ENCODE peak calls at places on chromosomes 13 and 19, in eight cellular contexts. P is GM12892, E is H54, I is ovary, W is suprapubic skin, N is sigmoid colon, U is uterus, G is adrenal gland. H is an unnamed sample.

GRCh38 chr19:33603377-33603776 is 18.4 kb upstream of the CHST8 start:
- DNase-seq in N (no peak), G (no peak), E (no peak), W (no peak), P (no peak), I (no peak), U (no peak), H (no peak)

GRCh38 chr13:39577833-39578232 is 25.2 kb downstream of the LHFPL6 start:
- DNase-seq in G (peak; percentile 5), I (no peak), U (no peak), W (no peak), P (no peak), E (no peak), N (no peak), H (no peak)

GRCh38 chr19:55080121-55080914 is 4.6 kb downstream of the EPS8L1 start:
- DNase-seq in I (peak; percentile 60), U (peak; percentile 44), P (no peak), W (no peak), E (peak; percentile 96), N (no peak), G (peak; percentile 54), H (no peak)

GRCh38 chr13:109329175-109329574 is 457.2 kb downstream of the IRS2 start:
- DNase-seq in E (no peak), G (no peak), P (no peak), W (no peak), N (no peak), U (no peak), I (no peak), H (no peak)

GRCh38 chr19:32581704-32582164 is 744 bp downstream of the PDCD5 start:
- DNase-seq in N (no peak), P (no peak), W (no peak), I (no peak), U (no peak), E (peak; percentile 30), G (peak; percentile 38), H (no peak)

GRCh38 chr13:44013666-44014291 is 134.1 kb downstream of the LACC1 start:
- DNase-seq in N (no peak), P (no peak), I (no peak), U (no peak), E (peak; percentile 1), W (no peak), G (no peak), H (no peak)

GRCh38 chr19:30209617-30210600 is 162.3 kb upstream of the ZNF536 start:
- DNase-seq in N (no peak), G (no peak), U (no peak), P (no peak), I (no peak), W (no peak), E (no peak), H (peak; percentile 6)

GRCh38 chr19:48121066-48121465 is 10.4 kb upstream of the PLA2G4C start:
- DNase-seq in E (no peak), G (no peak), N (no peak), P (no peak), U (no peak), I (no peak), W (no peak), H (no peak)

GRCh38 chr13:110283661-110284516 is 23.1 kb downstream of the COL4A1 start:
- DNase-seq in G (no peak), W (no peak), P (no peak), E (no peak), U (no peak), N (peak; percentile 60), I (no peak), H (no peak)

GRCh38 chr13:76668716-76669115 is 217.5 kb downstream of the KCTD12 start:
- DNase-seq in W (no peak), N (no peak), E (no peak), P (no peak), G (no peak), U (no peak), I (no peak), H (no peak)
- TF ChIP-seq POLR2A in W (no peak), N (no peak), E (no peak), P (no peak), G (no peak), U (no peak), I (no peak), H (no peak)

GRCh38 chr19:45385392-45386221 is 15.2 kb upstream of the ERCC2 start:
- DNase-seq in G (peak; percentile 28), I (no peak), W (no peak), P (peak; percentile 7), U (no peak), E (no peak), N (no peak), H (no peak)
- TF ChIP-seq POLR2A in G (no peak), I (no peak), W (no peak), P (no peak), U (no peak), E (no peak), N (no peak), H (no peak)

DNA sequence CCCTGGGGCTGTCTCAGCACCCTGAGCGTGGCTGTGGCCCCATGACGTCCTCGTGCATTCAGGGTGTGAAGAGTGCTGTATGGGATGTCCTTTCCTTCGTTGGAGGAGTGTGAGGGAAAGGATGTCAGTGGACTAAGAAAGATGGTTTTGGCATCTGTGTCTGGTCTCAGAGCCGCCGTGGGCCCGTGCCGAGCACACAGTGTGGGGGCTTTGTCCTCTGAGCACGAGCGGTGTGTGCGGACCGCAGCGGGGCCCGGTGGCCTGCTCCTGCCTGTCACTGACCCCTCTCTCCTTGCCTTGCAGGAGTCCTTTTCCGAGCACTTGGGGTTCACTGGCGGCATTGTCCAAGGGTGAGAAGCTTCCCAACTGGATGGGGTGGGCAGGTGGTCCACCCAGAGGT is 63.3 kb upstream of the LDLR start:
- DNase-seq in G (no peak), E (no peak), W (no peak), P (no peak), N (no peak), I (no peak), U (no peak), H (no peak)
- TF ChIP-seq POLR2A in G (no peak), E (no peak), W (no peak), P (no peak), N (no peak), I (no peak), U (no peak), H (no peak)

GRCh38 chr19:21328885-21329605 is at the start of gene ZNF708:
- DNase-seq in E (peak; percentile 70), P (peak; percentile 65), U (peak; percentile 81), I (peak; percentile 85), N (peak; percentile 93), G (peak; percentile 93), W (peak; percentile 95), H (peak; percentile 88)
- TF ChIP-seq POLR2A in E (peak; percentile 72), P (peak; percentile 96), U (peak; percentile 53), I (peak; percentile 66), N (peak; percentile 82), G (peak; percentile 91), W (no peak), H (peak; percentile 31)

GRCh38 chr19:12730054-12730453 is 4.4 kb downstream of the TRIR start:
- DNase-seq in U (no peak), W (no peak), N (no peak), E (no peak), G (no peak), P (no peak), I (no peak), H (no peak)

GRCh38 chr19:12723643-12724426 is at the start of gene TNPO2:
- DNase-seq in N (peak; percentile 77), U (peak; percentile 55), E (no peak), P (peak; percentile 77), W (no peak), G (peak; percentile 54), I (peak; percentile 71), H (peak; percentile 88)

GRCh38 chr19:12726988-12727316 is 3.2 kb upstream of the TNPO2 start:
- DNase-seq in N (no peak), G (no peak), E (no peak), P (no peak), U (no peak), I (no peak), W (no peak), H (no peak)

GRCh38 chr19:12731337-12731736 is 3.1 kb downstream of the TRIR start:
- DNase-seq in U (no peak), I (no peak), P (no peak), W (no peak), G (no peak), N (no peak), E (no peak), H (no peak)

DNA sequence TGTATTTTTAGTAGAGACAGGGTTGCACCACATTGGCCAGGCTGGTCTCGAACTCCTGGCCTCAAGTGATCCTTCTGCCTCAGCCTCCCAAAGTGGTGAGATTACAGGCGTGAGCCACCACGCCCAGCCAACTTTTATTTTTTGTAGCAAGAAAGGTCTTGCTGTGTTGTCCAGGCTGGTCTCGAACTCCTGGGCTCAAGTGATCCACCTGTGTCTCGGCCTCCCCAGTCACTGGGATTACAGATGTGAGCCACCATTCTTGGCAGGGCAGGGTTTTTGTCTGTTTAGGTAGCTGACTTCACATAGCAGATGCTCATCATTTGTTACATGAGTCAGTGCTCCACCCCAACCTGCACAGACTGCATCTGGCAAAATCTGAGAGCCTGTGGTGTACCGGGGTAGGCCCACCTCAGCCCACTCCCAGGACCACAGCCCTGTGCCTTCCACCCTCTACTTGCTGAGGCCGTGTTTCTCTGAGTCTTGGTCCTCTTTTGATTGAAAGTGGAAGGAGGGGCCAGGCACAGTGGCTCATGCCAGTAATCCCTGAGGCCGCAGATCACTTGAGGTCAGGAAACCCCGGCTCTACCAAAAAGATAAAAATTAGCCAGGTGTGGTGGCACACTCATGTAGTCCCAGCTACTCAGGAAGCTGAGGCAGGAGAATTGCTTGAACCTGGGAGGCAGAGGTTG is 4.2 kb upstream of the TNPO2 start:
- DNase-seq in P (no peak), G (no peak), U (no peak), E (no peak), W (no peak), N (no peak), I (no peak), H (no peak)
- TF ChIP-seq POLR2A in P (no peak), G (no peak), U (no peak), E (no peak), W (no peak), N (no peak), I (no peak), H (no peak)

H was measured in lower leg skin.